ENCODE peak calls at places on chromosomes 12 and 14, in four cellular contexts. N is adrenal gland, E is IMR-90, M is transverse colon. J is an unnamed sample.

GRCh38 chr14:71267691-71268090 is 360.4 kb downstream of the PCNX1 start:
- DNase-seq in N (no peak), E (peak), M (no peak), J (no peak)

GRCh38 chr12:95177201-95177768 is 40.0 kb downstream of the FGD6 start:
- DNase-seq in N (no peak), E (no peak), M (no peak), J (no peak)

GRCh38 chr12:3139760-3140159 is 62.6 kb downstream of the TSPAN9 start:
- DNase-seq in N (no peak), E (no peak), M (no peak), J (no peak)

GRCh38 chr12:124332900-124333299 is 38.0 kb downstream of the RFLNA start:
- DNase-seq in N (no peak), E (no peak), M (no peak), J (no peak)

GRCh38 chr12:111434680-111435338 is 29.1 kb downstream of the SH2B3 start:
- DNase-seq in N (peak), E (peak), M (peak), J (peak)

GRCh38 chr12:11706509-11707331 is 57.2 kb downstream of the ETV6 start:
- DNase-seq in N (no peak), E (peak), M (no peak), J (no peak)

GRCh38 chr12:1760566-1761382 is 59.6 kb upstream of the LRTM2 start:
- DNase-seq in N (peak), E (peak), M (no peak), J (no peak)

GRCh38 chr12:127926004-127926403 is 341.0 kb upstream of the TMEM132C start:
- DNase-seq in N (peak), E (no peak), M (peak), J (peak)

GRCh38 chr14:100341301-100342031 is 18.3 kb downstream of the SLC25A47 start:
- DNase-seq in N (peak), E (peak), M (no peak), J (peak)

GRCh38 chr14:61655777-61656176 is 39.5 kb upstream of the HIF1A start:
- DNase-seq in N (no peak), E (no peak), M (no peak), J (no peak)

GRCh38 chr14:67004521-67004920 is 184.7 kb upstream of the GARIN2 start:
- DNase-seq in N (no peak), E (no peak), M (no peak), J (no peak)

GRCh38 chr12:56994231-56994746 is 12.1 kb downstream of the ZBTB39 start:
- DNase-seq in N (no peak), E (no peak), M (no peak), J (no peak)

GRCh38 chr12:41103614-41104013 is 84.5 kb upstream of the PDZRN4 start:
- DNase-seq in N (no peak), E (no peak), M (no peak), J (no peak)

GRCh38 chr12:24080465-24080864 is 131.0 kb upstream of the SOX5 start:
- DNase-seq in N (no peak), E (no peak), M (no peak), J (no peak)

GRCh38 chr12:24079083-24079482 is 129.6 kb upstream of the SOX5 start:
- DNase-seq in N (no peak), E (no peak), M (no peak), J (no peak)

GRCh38 chr12:24081092-24081529 is 131.6 kb upstream of the SOX5 start:
- DNase-seq in N (no peak), E (no peak), M (no peak), J (no peak)

GRCh38 chr12:24075650-24076049 is 126.2 kb upstream of the SOX5 start:
- DNase-seq in N (no peak), E (peak), M (no peak), J (no peak)

DNA sequence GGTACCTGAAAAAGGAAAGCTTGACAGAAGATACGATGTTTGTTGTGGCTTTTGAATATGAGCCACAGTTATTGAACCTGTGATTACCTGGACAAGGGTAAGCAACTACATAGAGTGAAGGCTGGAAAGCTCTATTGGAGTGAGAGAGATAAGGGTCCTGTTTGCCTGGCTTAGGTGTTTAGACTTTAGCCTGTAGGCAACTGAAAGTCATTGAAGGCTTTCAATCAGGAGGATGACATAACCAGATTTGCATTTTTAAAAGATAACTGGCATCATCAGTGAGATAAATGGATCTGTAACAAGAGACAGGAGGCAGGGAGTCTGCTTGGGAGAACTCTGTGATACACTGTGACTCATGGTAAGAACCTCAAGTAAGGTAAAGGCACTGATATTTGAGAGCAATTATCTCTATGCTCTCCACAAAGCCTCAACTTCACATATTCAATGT is 128.9 kb upstream of the SOX5 start:
- DNase-seq in N (no peak), E (peak), M (no peak), J (no peak)
- TF ChIP-seq POLR2A in N (no peak), E (no peak), M (no peak), J (no peak)

GRCh38 chr12:121383601-121384019 is 16.3 kb upstream of the RNF34 start:
- DNase-seq in N (no peak), E (no peak), M (no peak), J (no peak)
- TF ChIP-seq CTCF in N (no peak), E (no peak), M (no peak), J (no peak)

DNA sequence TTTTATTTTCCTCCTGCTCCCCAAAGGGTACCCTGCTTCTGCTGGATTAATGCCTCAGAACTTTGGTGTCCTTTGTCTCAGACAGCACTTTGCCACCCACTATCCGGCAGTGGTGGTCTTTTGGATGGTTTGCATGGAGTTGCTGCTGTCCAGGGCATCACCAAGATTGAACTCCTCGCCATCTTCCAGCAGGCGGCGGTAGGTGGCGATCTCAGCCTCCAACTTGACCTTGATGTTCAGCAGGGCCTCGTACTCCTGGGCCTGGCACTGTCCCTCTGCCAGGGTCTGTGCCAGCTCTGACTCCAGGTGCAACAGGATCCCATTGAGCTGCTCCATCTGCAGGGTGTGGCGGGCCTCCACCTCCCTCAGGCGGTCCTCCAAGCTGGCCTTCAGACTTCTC is 9.4 kb upstream of the NOPCHAP1 start:
- DNase-seq in N (no peak), E (no peak), M (no peak), J (no peak)
- TF ChIP-seq POLR2A in N (no peak), E (no peak), M (no peak), J (no peak)

GRCh38 chr12:8697120-8697475 is 693 bp upstream of the RIMKLB start:
- DNase-seq in N (peak), E (peak), M (no peak), J (no peak)
- TF ChIP-seq CTCF in N (no peak), E (no peak), M (no peak), J (no peak)

GRCh38 chr14:105206873-105207272 is 25.8 kb upstream of the NUDT14 start:
- DNase-seq in N (no peak), E (no peak), M (no peak), J (no peak)

GRCh38 chr14:105204206-105204930 is 23.3 kb upstream of the NUDT14 start:
- DNase-seq in N (peak), E (no peak), M (peak), J (peak)

GRCh38 chr14:105207460-105207901 is 26.4 kb upstream of the NUDT14 start:
- DNase-seq in N (no peak), E (no peak), M (no peak), J (no peak)

GRCh38 chr14:105204931-105205717 is 24.0 kb upstream of the NUDT14 start:
- DNase-seq in N (no peak), E (no peak), M (no peak), J (no peak)

GRCh38 chr14:105205718-105206208 is 24.7 kb upstream of the NUDT14 start:
- DNase-seq in N (peak), E (no peak), M (no peak), J (no peak)
- TF ChIP-seq POLR2A in N (no peak), E (no peak), M (no peak), J (no peak)

DNA sequence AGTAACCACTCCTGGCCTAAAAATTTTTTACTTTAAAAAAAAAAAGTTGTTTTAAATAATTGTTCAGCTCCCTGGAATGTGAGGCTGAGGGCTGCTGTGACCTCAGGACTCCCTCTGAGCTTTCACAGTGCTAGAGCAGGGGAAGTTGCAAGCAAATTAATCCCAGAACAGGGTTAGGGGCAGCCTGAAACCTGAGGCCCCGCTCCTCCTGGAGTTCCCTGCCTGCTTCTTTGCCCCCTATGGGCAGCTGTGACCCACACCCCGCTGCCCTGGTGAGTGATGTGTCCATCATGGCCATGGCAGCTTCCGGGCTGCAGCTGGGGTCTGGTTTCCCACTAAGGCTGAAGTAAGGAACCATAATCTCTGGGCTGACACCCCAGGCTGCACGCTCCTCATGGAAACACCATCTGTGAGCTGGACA is 9.5 kb downstream of the RITA1 start:
- DNase-seq in N (no peak), E (peak), M (no peak), J (no peak)
- TF ChIP-seq CTCF in N (no peak), E (no peak), M (no peak), J (no peak)

GRCh38 chr12:53481957-53482586 is 17.2 kb downstream of the MAP3K12 start:
- DNase-seq in N (no peak), E (no peak), M (no peak), J (no peak)

GRCh38 chr12:53479314-53479713 is 19.9 kb downstream of the MAP3K12 start:
- DNase-seq in N (no peak), E (no peak), M (no peak), J (no peak)

GRCh38 chr12:53482626-53483165 is 16.6 kb downstream of the MAP3K12 start:
- DNase-seq in N (no peak), E (no peak), M (no peak), J (no peak)

GRCh38 chr12:53480425-53481107 is 18.7 kb downstream of the MAP3K12 start:
- DNase-seq in N (no peak), E (no peak), M (no peak), J (no peak)

DNA sequence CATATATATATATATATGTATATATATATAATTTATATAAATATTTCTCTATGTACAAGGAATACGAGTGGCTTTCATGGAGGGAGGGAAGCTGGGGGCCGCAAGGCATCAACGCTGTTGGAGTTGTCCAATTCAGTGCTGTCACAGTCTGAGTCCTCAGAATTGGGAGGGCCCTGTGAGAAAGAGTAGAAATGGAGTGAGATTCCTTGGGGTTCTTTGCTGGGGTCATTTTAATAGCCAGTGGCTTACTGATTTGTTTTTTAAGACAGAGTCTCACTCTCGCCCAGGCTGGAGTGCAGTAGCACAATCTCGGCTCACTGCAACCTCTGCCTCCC is 18.2 kb downstream of the MAP3K12 start:
- DNase-seq in N (no peak), E (no peak), M (no peak), J (no peak)
- TF ChIP-seq POLR2A in N (no peak), E (no peak), M (no peak), J (no peak)